ENCODE peak calls at places on chromosomes 4 and X, in ten cellular contexts. H is Karpas-422; J is K562; O is glomerular endothelial cell; Y is GM23248; Q is HS-27A; M is activated naive CD4-positive, alpha-beta T cell treated with Interleukin-2 at 50 U/mL for 16 hours; F is activated T-helper 1 cell treated with Interleukin-2 at 50 U/mL for 16 hours; T is GOT3; I is H9. S is an unnamed sample.

GRCh38 chr4:86918539-86919072 is 16.2 kb upstream of the AFF1 start:
- DNase-seq in H (no peak), J (no peak), O (no peak), Y (peak; percentile 44), Q (no peak), M (no peak), F (no peak), T (no peak), I (no peak), S (peak; percentile 91)

GRCh38 chrX:24415921-24416320 is 49.2 kb upstream of the PDK3 start:
- DNase-seq in H (no peak), J (no peak), O (no peak), Y (no peak), Q (no peak), M (no peak), F (no peak), T (no peak), I (no peak), S (no peak)

GRCh38 chrX:83101961-83102360 is 406.1 kb upstream of the POU3F4 start:
- DNase-seq in H (no peak), J (no peak), O (no peak), Y (no peak), Q (no peak), M (no peak), F (no peak), T (no peak), I (no peak), S (no peak)

GRCh38 chr4:72275381-72275780 is 243.6 kb downstream of the NPFFR2 start:
- DNase-seq in H (no peak), J (no peak), O (no peak), Y (peak; percentile 37), Q (no peak), M (no peak), F (no peak), T (no peak), I (no peak), S (peak; percentile 42)

GRCh38 chrX:44203791-44204190 is 139.7 kb downstream of the EFHC2 start:
- DNase-seq in H (peak; percentile 42), J (no peak), O (no peak), Y (no peak), Q (no peak), M (no peak), F (no peak), T (no peak), I (no peak), S (no peak)

GRCh38 chrX:630922-631496 is 418 bp downstream of the SHOX start:
- DNase-seq in H (no peak), J (no peak), O (no peak), Y (no peak), Q (no peak), M (no peak), F (no peak), T (no peak), I (peak; percentile 61), S (no peak)

GRCh38 chrX:20350598-20350997 is 83.9 kb upstream of the RPS6KA3 start:
- DNase-seq in H (no peak), J (no peak), O (no peak), Y (no peak), Q (no peak), M (no peak), F (no peak), T (no peak), I (no peak), S (no peak)

GRCh38 chr4:147683172-147683571 is 791 bp downstream of the PRMT9 start:
- DNase-seq in H (peak; percentile 71), J (peak; percentile 9), O (no peak), Y (peak; percentile 73), Q (no peak), M (peak; percentile 6), F (no peak), T (no peak), I (no peak), S (peak; percentile 33)

GRCh38 chr4:176404591-176404990 is 84.8 kb downstream of the SPCS3 start:
- DNase-seq in H (no peak), J (no peak), O (no peak), Y (peak; percentile 76), Q (no peak), M (no peak), F (no peak), T (no peak), I (no peak), S (peak; percentile 81)

GRCh38 chrX:9342581-9343051 is 122.2 kb upstream of the TBL1X start:
- DNase-seq in H (peak; percentile 53), J (peak; percentile 89), O (no peak), Y (peak; percentile 81), Q (no peak), M (peak; percentile 55), F (peak; percentile 33), T (peak; percentile 69), I (peak; percentile 85), S (peak; percentile 89)

GRCh38 chr4:6769138-6769983 is 13.2 kb upstream of the KIAA0232 start:
- DNase-seq in H (no peak), J (no peak), O (no peak), Y (no peak), Q (no peak), M (no peak), F (no peak), T (no peak), I (no peak), S (no peak)

GRCh38 chrX:102930990-102931756 is 5.9 kb upstream of the RAB40AL start:
- DNase-seq in H (no peak), J (no peak), O (no peak), Y (peak; percentile 12), Q (no peak), M (no peak), F (no peak), T (no peak), I (no peak), S (no peak)

GRCh38 chr4:139018501-139018900 is 2.9 kb downstream of the NOCT start:
- DNase-seq in H (no peak), J (no peak), O (no peak), Y (peak; percentile 65), Q (no peak), M (no peak), F (no peak), T (no peak), I (no peak), S (peak; percentile 12)

GRCh38 chr4:92307156-92307555 is 3.4 kb downstream of the GRID2 start:
- DNase-seq in H (no peak), J (no peak), O (no peak), Y (no peak), Q (no peak), M (no peak), F (no peak), T (no peak), I (no peak), S (no peak)

GRCh38 chrX:1025413-1025812 is 187.0 kb downstream of the CRLF2 start:
- DNase-seq in H (no peak), J (no peak), O (no peak), Y (no peak), Q (no peak), M (no peak), F (no peak), T (no peak), I (no peak), S (no peak)

GRCh38 chr4:17468638-17469221 is 43.2 kb downstream of the QDPR start:
- DNase-seq in H (no peak), J (peak; percentile 52), O (no peak), Y (peak; percentile 78), Q (no peak), M (no peak), F (no peak), T (no peak), I (no peak), S (peak; percentile 39)

GRCh38 chrX:68589372-68589753 is 58.1 kb upstream of the STARD8 start:
- DNase-seq in H (no peak), J (no peak), O (no peak), Y (no peak), Q (no peak), M (no peak), F (no peak), T (no peak), I (no peak), S (no peak)

GRCh38 chr4:94561249-94562024 is 109.7 kb downstream of the PDLIM5 start:
- DNase-seq in H (no peak), J (no peak), O (peak; percentile 61), Y (peak; percentile 77), Q (no peak), M (no peak), F (no peak), T (no peak), I (no peak), S (peak; percentile 70)

GRCh38 chr4:185730849-185731608 is 81.0 kb downstream of the SORBS2 start:
- DNase-seq in H (peak; percentile 41), J (no peak), O (no peak), Y (peak; percentile 47), Q (peak; percentile 5), M (no peak), F (no peak), T (no peak), I (no peak), S (peak; percentile 85)

GRCh38 chr4:25672756-25673155 is 17.1 kb downstream of the SLC34A2 start:
- DNase-seq in H (no peak), J (no peak), O (no peak), Y (no peak), Q (no peak), M (no peak), F (no peak), T (no peak), I (no peak), S (no peak)

GRCh38 chr4:185379326-185380295 is 16.1 kb downstream of the LRP2BP start:
- DNase-seq in H (no peak), J (no peak), O (no peak), Y (no peak), Q (no peak), M (no peak), F (no peak), T (no peak), I (no peak), S (no peak)

GRCh38 chr4:48116582-48116981 is 17.5 kb downstream of the TXK start:
- DNase-seq in H (no peak), J (no peak), O (no peak), Y (no peak), Q (no peak), M (no peak), F (no peak), T (no peak), I (peak; percentile 39), S (no peak)

GRCh38 chr4:99855677-99856076 is 38.5 kb downstream of the LAMTOR3 start:
- DNase-seq in H (peak; percentile 74), J (no peak), O (no peak), Y (no peak), Q (no peak), M (no peak), F (no peak), T (no peak), I (no peak), S (no peak)

GRCh38 chr4:156321203-156321602 is 367.5 kb upstream of the CTSO start:
- DNase-seq in H (no peak), J (no peak), O (no peak), Y (peak; percentile 88), Q (peak; percentile 43), M (no peak), F (no peak), T (no peak), I (no peak), S (peak; percentile 98)

GRCh38 chrX:9595131-9595530 is 130.3 kb downstream of the TBL1X start:
- DNase-seq in H (no peak), J (no peak), O (no peak), Y (peak; percentile 43), Q (no peak), M (no peak), F (no peak), T (no peak), I (no peak), S (peak; percentile 61)

GRCh38 chr4:1534876-1535526 is 128.8 kb upstream of the NKX1-1 start:
- DNase-seq in H (no peak), J (no peak), O (no peak), Y (no peak), Q (no peak), M (no peak), F (no peak), T (no peak), I (no peak), S (no peak)

GRCh38 chrX:110132450-110133114 is 129.7 kb downstream of the TMEM164 start:
- DNase-seq in H (no peak), J (no peak), O (no peak), Y (peak; percentile 27), Q (no peak), M (no peak), F (no peak), T (no peak), I (no peak), S (no peak)

GRCh38 chrX:56281789-56282188 is 49.6 kb downstream of the KLF8 start:
- DNase-seq in H (peak; percentile 66), J (no peak), O (no peak), Y (peak; percentile 23), Q (no peak), M (no peak), F (no peak), T (no peak), I (no peak), S (peak; percentile 1)

S was measured in amniotic epithelial cell.